ENCODE peak calls at places on chromosomes 12 and 14, in four cellular contexts. D is uterus, V is MM.1S, W is right lobe of liver. M is an unnamed sample. For H3K27me3 and H3K4me1, the result is how much of the 10 kb centered on the place peaks cover.

GRCh38 chr12:56931474-56931978 is 2.7 kb downstream of the SDR9C7 start:
- DNase-seq in V (no peak), W (no peak), D (no peak), M (no peak)

GRCh38 chr12:116559330-116560080 is at the start of gene MAP1LC3B2:
- DNase-seq in V (peak), D (no peak), W (peak), M (peak)

GRCh38 chr12:48788522-48788851 is 402 bp downstream of the ADCY6 start:
- DNase-seq in W (no peak), V (no peak), D (no peak), M (no peak)

GRCh38 chr14:63853831-63854293 is 1.1 kb downstream of the SYNE2 start:
- DNase-seq in W (peak), V (peak), D (peak), M (peak)

GRCh38 chr14:59130472-59130871 is 58.0 kb upstream of the DAAM1 start:
- DNase-seq in V (no peak), D (peak), W (no peak), M (no peak)

GRCh38 chr12:46386360-46386867 is 13.8 kb upstream of the SLC38A2 start:
- DNase-seq in V (no peak), D (no peak), W (no peak), M (no peak)

GRCh38 chr12:30257614-30258013 is 438.1 kb downstream of the IPO8 start:
- DNase-seq in W (no peak), D (no peak), V (no peak), M (no peak)

GRCh38 chr12:95215925-95216324 is 1.3 kb downstream of the FGD6 start:
- DNase-seq in V (no peak), D (no peak), W (no peak), M (no peak)

GRCh38 chr12:101877816-101878811 is 734 bp downstream of the DRAM1 start:
- DNase-seq in D (peak), V (peak), W (peak), M (peak)

GRCh38 chr14:93285048-93285447 is 47.8 kb downstream of the BTBD7 start:
- DNase-seq in V (no peak), W (no peak), D (no peak), M (no peak)

GRCh38 chr12:3160081-3160480 is 82.9 kb downstream of the TSPAN9 start:
- DNase-seq in V (no peak), D (no peak), W (no peak), M (no peak)

DNA sequence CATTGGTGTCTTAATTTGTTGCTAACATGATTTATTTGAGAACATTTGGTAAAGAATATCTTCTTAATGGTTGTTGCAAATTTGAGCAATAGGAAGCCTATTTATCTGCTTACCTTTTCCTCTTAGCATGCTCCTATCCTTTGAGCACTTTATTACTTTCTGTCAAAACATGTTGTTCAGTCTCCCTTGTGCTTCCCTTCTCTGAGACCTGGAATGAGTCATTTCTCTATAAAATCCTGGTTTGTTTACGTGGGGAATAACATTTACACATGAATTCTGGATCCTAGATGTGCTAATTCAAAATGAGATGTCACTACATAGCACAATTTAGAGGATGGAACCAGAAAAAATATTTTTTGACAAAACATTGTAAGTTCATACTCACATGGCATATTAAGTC is 844.0 kb upstream of the LRFN5 start:
- DNase-seq in V (no peak), W (no peak), D (no peak), M (no peak)
- H3K27me3 ChIP-seq in V (under half), W (under half), D (under half), M (under half)

GRCh38 chr12:106359620-106360399 is 2.3 kb downstream of the POLR3B start:
- DNase-seq in V (no peak), W (no peak), D (no peak), M (no peak)
- H3K27ac ChIP-seq in V (no peak), W (peak), D (no peak), M (peak)

DNA sequence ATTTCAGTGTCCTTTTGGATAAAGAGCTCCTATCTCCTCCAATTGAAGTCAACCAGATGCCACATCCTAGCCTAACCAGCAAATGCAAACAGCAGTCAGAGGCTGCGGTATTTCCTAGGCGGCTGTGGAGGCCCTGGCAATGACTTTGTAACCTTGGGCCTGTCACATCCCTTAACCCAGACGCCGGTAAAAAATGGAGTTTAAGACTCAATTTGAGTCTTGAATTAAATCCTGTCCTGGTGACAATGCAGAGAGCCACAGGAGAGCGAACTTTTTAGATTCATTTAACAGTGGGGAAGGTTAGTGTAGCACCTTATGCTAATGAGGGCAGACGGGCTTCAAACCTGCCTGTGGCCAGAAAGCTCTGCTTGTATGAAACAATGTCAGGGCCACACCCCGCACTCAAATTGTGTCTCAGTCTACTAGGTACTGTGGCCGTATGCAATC is 1.3 kb downstream of the C12orf75 start:
- DNase-seq in D (no peak), W (no peak), V (peak), M (no peak)
- H3K4me1 ChIP-seq in D (under half), W (under half), V (under half), M (under half)

GRCh38 chr14:51977075-51977474 is 12.3 kb upstream of the RTRAF start:
- DNase-seq in W (no peak), V (no peak), D (no peak), M (no peak)

GRCh38 chr14:51978566-51979398 is 10.6 kb upstream of the RTRAF start:
- DNase-seq in V (peak), W (peak), D (peak), M (peak)

GRCh38 chr14:51979399-51979709 is 10.0 kb upstream of the RTRAF start:
- DNase-seq in D (no peak), W (no peak), V (no peak), M (no peak)

DNA sequence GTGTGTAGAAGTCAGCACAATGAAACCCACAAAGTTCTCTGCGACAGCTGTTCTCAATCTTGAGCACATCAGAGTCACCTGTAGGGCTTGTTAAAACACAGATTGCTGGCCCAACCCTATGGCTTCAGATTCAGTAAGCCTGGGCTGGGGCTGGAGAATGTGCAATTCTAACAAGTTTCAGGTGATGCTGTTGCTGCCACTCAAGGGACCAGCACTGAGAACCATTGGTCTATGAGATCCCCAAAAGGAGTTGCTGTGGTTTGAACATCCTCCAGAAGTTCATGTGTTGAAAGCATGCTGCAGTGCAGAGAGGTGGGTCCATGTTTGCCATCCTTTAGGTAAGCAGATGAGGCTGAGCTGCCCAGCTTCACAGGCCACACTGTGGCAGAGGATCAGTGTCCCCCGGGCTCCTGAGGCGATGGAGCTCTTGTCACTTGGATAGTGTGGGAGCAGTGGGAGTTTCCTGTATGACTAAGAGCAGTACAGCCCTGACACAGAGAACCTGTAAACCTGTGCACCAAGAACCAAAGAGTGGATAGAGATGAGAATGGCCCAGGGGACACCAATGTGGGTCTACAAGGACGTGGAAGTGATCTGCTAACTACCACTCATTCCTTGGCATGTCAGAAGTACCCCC is 8.0 kb upstream of the RTRAF start:
- DNase-seq in D (no peak), V (no peak), W (no peak), M (no peak)
- H3K27me3 ChIP-seq in D (under half), V (under half), W (under half), M (under half)

DNA sequence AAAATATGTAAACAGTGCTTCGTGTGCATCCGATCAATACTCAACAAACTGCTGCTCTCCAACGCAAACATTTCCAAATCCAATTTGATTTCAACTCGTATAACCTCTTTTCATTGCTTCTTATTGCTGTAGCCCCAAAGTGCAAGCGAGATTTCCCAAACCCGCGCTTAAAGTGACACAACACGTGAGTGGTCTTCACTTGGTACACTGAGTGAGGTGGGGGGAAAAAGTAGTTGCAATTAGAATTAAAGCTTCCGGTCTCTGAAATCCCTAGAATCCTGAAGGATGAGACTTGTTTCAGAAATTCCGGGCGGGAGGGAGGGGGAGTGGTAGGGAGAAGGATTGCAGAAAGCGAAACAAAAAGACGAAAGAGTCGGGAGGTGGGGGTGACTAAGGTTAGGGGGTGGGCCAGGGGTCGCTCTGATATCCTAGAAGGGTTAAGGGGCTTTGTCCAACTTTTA is 387.5 kb downstream of the BCAT1 start:
- DNase-seq in V (peak), D (no peak), W (peak), M (no peak)
- H3K27ac ChIP-seq in V (no peak), D (peak), W (peak), M (peak)

GRCh38 chr12:104182144-104182543 is 33.4 kb upstream of the TXNRD1 start:
- DNase-seq in V (no peak), W (peak), D (peak), M (no peak)
- H3K4me1 ChIP-seq in V (under half), W (under half), D (under half), M (under half)

DNA sequence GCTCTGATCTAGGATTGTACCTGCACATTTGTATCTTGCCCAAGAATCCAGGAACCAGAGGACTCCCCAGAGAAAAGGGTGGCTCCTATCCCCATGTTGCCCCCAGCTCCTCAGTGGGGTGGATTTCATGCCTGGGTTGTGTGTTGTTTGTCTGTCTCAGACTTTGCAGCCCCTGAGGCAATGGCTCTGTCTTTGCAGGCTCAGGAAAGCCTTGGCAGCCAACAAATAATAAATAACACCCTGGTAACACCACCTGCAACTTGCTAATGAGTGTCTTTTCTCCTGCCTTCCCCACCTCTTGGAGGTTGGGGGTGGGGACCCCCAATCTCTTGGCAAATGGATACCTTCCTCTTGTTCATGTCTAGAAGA is 65.2 kb upstream of the CISTR start:
- DNase-seq in V (no peak), W (no peak), D (no peak), M (no peak)
- H3K27me3 ChIP-seq in V (under half), W (under half), D (under half), M (half or more)

GRCh38 chr12:1662761-1663439 is 28.0 kb upstream of the ADIPOR2 start:
- DNase-seq in W (peak), D (no peak), V (peak), M (peak)

GRCh38 chr12:1663440-1664132 is 27.3 kb upstream of the ADIPOR2 start:
- DNase-seq in W (no peak), V (no peak), D (no peak), M (no peak)

GRCh38 chr12:1666685-1667162 is 24.1 kb upstream of the ADIPOR2 start:
- DNase-seq in D (no peak), W (no peak), V (no peak), M (no peak)

GRCh38 chr12:1666215-1666614 is 24.7 kb upstream of the ADIPOR2 start:
- DNase-seq in W (no peak), D (no peak), V (no peak), M (no peak)

DNA sequence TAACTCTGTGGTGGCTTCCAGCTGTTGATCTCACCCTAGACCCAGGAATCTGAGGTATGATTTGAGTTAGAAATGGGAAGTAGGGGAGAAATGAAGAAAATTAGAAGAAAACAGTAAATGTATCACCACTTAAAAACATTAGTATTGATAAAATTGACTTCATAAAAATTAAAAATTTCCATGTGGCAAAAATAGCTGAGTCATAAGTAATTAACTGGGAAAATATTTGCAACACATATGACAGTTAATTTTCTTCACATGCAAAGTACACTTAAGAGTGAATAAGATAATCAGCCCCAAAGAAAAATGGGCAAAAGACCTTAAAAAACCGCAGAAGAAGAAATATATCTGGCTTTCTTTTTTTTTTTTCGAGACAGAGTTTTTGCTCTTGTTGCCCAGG is 25.5 kb upstream of the ADIPOR2 start:
- DNase-seq in V (no peak), W (no peak), D (no peak), M (no peak)
- H3K27ac ChIP-seq in V (no peak), W (peak), D (no peak), M (no peak)

GRCh38 chr14:68442828-68443460 is 349.9 kb downstream of the ZFP36L1 start:
- DNase-seq in W (no peak), D (no peak), V (no peak), M (no peak)
- H3K4me1 ChIP-seq in W (under half), D (under half), V (under half), M (under half)

M was measured in left lung.